ENCODE peak calls at places on chromosomes 12 and 14, in six cellular contexts. F, N, H, Y, G and D are unnamed samples.

GRCh38 chr14:96914729-96915128 is 117.5 kb downstream of the VRK1 start:
- DNase-seq in Y (no peak), H (no peak), N (no peak), F (no peak), G (no peak), D (no peak)

GRCh38 chr12:90514325-90514724 is 440.7 kb downstream of the CCER1 start:
- DNase-seq in Y (no peak), N (no peak), F (no peak), G (no peak), H (peak), D (no peak)

GRCh38 chr12:15605886-15606590 is 183.2 kb downstream of the EPS8 start:
- DNase-seq in N (no peak), Y (no peak), G (no peak), F (no peak), H (no peak), D (no peak)

GRCh38 chr14:68895304-68895703 is 83.8 kb downstream of the ACTN1 start:
- DNase-seq in F (no peak), G (no peak), N (no peak), H (no peak), Y (no peak), D (no peak)

GRCh38 chr12:109949089-109949488 is 47.1 kb downstream of the GIT2 start:
- DNase-seq in H (peak), F (no peak), G (no peak), Y (no peak), N (no peak), D (no peak)

GRCh38 chr14:68526420-68527105 is 266.3 kb downstream of the ZFP36L1 start:
- DNase-seq in G (no peak), Y (no peak), H (no peak), F (peak), N (no peak), D (no peak)

GRCh38 chr12:75836533-75836932 is 195.0 kb downstream of the PHLDA1 start:
- DNase-seq in G (no peak), H (no peak), F (no peak), N (no peak), Y (no peak), D (no peak)

GRCh38 chr12:29610473-29611174 is 113.1 kb upstream of the OVCH1 start:
- DNase-seq in F (no peak), N (no peak), H (no peak), G (no peak), Y (no peak), D (no peak)

GRCh38 chr12:121503395-121503794 is 77.4 kb downstream of the KDM2B start:
- DNase-seq in F (no peak), Y (no peak), N (no peak), H (no peak), G (no peak), D (no peak)

GRCh38 chr12:39672976-39673375 is 53.4 kb upstream of the ABCD2 start:
- DNase-seq in G (no peak), N (no peak), Y (no peak), H (no peak), F (no peak), D (no peak)

GRCh38 chr12:39671898-39672875 is 52.6 kb upstream of the ABCD2 start:
- DNase-seq in Y (no peak), F (no peak), N (no peak), G (no peak), H (no peak), D (peak)

GRCh38 chr12:39675263-39675662 is 55.7 kb upstream of the ABCD2 start:
- DNase-seq in G (no peak), H (no peak), N (no peak), Y (no peak), F (no peak), D (no peak)
- TF ChIP-seq CTCF in G (no peak), H (no peak), N (peak), Y (no peak), F (no peak), D (no peak)

GRCh38 chr14:101239065-101239464 is 322.2 kb upstream of the DIO3 start:
- DNase-seq in H (no peak), N (no peak), F (no peak), Y (no peak), G (peak), D (no peak)
- TF ChIP-seq CTCF in H (no peak), N (no peak), F (no peak), Y (no peak), G (no peak), D (no peak)

DNA sequence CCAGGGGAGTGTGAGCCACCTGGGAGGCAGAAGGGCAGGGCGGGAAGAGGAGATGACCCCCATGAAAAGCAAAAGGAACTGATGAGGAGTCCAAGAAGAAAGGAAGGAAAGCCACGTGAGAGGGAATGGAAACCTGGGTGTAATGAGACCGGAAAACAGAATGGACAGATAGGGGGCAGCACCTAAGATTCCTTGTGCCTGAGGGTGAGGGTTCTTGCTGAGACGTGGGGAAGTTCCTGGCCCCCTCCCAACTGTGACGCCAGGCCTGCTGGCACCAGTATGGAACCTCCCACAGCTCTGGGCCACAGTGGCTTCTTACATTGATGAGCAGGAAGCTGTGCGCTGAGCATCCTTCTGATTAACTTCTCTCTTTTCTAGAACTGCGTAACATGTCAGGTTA is 30.8 kb downstream of the TTC7B start:
- DNase-seq in G (peak), H (peak), N (peak), Y (no peak), F (peak), D (no peak)
- TF ChIP-seq CTCF in G (no peak), H (peak), N (peak), Y (no peak), F (no peak), D (no peak)

DNA sequence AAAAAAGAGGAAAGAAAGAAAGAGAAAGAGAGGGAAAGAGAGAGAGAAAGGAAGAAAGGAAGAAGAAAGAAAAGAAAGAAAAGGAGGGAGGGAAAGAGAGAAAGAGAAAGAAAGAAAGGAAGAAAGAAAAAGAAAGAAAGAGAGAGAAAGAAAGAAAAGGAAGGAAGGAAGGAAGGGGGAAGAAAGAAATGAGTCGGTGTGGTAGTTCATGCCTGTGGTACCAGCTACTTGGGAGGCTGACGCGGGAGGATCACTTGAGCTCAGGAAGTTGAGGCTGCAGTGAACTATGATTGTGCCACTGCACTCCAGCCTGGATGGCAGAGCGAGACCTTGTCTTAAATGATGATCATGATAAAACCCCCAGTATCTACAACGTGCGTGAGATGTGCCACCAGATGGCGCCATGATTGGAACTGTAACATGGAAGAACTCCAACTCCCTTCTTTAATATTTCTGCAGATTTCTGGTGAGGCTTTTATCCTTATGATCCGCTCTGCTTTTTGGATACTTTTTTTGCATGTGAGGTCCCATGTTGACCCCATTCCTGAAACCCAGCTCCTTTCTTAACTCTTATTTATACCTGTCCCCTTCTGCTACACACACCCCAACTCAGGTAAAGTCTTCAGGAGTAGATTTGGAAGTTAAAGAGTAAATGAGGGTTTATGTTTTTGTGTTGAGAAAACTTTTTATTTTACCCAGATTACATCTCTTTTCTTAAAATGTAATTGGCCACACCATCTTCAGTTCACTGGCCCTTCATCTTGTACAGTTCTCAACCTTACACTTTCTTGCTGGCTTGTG is 25.6 kb downstream of the RNASE10 start:
- DNase-seq in Y (peak), G (peak), F (peak), H (peak), N (peak), D (peak)
- TF ChIP-seq CTCF in Y (peak), G (peak), F (peak), H (peak), N (peak), D (peak)

DNA sequence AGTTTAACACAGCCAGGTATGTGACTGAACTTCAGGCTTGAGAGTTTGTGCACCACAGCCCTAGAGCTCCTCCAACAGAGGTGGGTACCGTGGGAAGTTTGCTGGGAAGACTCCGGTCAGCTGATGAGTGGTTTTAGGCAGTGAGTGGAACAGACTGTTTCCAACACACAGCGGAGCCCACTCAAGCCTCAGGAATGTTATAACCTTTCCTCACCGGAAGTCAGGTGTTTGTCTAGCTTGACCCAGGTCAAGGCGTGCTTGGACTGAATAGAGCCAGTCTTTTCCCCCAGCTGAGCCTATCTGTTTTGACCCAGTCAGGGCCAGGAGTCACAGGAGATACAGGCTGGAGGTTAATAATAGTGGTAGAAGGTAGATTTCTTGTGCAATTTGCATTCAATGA is 138.4 kb upstream of the PARP11 start:
- DNase-seq in G (no peak), H (no peak), F (no peak), N (no peak), Y (peak), D (no peak)
- TF ChIP-seq CTCF in G (no peak), H (no peak), F (no peak), N (no peak), Y (no peak), D (no peak)

GRCh38 chr12:53060721-53061276 is 10.9 kb downstream of the TNS2 start:
- DNase-seq in F (peak), H (no peak), Y (no peak), G (peak), N (no peak), D (no peak)
- TF ChIP-seq CTCF in F (no peak), H (no peak), Y (no peak), G (no peak), N (no peak), D (no peak)

GRCh38 chr14:36521598-36522345 is 1.7 kb upstream of the NKX2-1 start:
- DNase-seq in F (no peak), H (no peak), G (no peak), Y (no peak), N (peak), D (no peak)

GRCh38 chr14:36519431-36520321 is at the start of gene NKX2-1:
- DNase-seq in Y (no peak), H (no peak), F (no peak), N (peak), G (no peak), D (no peak)

GRCh38 chr14:36518586-36519430 is 1.2 kb downstream of the NKX2-1 start:
- DNase-seq in H (no peak), Y (no peak), G (no peak), N (no peak), F (no peak), D (no peak)

GRCh38 chr14:36522347-36522971 is 2.4 kb upstream of the NKX2-1 start:
- DNase-seq in G (no peak), H (no peak), N (peak), Y (no peak), F (no peak), D (no peak)

DNA sequence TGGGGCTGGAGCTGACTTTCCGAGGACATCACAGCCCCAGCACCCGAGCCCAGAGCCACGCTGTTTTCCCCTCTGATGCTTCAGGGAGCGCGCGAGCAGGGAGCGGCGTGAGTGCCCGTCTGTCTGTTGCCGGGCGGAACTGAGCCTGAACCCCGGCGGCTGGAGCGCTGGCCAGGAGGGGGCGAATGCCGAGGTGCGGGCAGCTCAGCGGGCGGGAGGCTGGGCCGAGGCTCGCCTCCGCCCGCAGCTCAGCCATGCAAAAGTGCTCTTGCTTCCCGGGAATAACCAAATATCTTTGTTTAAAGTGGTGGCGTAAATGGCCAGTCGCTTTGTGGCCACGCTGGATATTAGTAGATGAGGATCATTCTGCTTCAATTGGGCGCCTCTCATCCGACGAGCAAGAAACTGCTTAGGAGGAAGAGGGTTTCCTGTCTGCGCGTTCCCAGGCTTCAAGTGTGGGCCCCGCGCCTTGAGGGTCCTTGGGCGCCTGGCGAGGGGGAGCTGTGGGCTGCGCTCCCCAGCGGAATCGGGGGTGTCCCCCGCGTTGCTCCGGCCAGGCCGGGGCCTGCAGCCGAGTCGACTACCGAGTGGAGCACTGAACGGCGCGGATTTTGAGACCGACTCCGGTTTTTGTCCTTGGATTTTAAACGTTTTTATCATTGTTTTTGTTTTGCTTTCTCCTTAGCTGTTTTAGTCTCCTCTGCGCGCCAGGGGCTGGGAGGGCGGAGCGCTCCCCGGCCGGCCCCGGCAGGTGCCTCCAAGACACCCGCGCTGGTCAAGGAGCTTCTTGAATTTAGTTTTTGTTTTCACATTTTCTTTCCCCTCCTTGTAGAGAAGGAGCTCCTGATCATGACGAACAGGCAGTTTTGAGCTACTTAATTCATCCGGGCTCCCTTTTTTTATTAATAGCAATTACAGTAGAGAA is 831 bp upstream of the NKX2-1 start:
- DNase-seq in F (no peak), G (no peak), Y (peak), N (peak), H (peak), D (no peak)
- TF ChIP-seq CTCF in F (peak), G (no peak), Y (peak), N (peak), H (no peak), D (no peak)

DNA sequence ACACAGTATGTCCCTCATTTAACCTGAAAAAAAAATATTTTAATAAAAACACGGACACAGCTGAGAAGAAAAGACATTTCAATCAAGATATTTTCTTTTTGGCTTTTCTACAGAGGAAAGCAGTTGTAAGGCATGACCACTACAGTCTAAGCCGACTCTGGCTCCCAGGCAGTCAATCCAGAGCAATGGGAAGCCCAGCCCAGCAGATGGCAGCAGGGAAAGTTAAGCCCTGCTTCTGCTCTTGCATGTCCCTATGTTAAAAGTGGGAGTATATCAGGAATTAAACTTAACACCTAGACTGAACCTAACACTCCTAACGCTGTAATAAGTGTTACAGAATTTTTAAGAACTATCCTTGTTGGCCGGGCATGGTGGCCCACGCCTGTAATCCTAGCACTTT is 19.5 kb upstream of the HAL start:
- DNase-seq in H (peak), N (peak), Y (peak), F (no peak), G (no peak), D (no peak)
- TF ChIP-seq CTCF in H (peak), N (peak), Y (peak), F (peak), G (no peak), D (peak)